ENCODE peak calls at places on chromosome 2, in seven cellular contexts. O is cardiac fibroblast, Y is adrenal gland, J is T1000, A is IMR-90, H is neural crest cell, K is NCI-H1092. E is an unnamed sample.

GRCh38 chr2:78992807-78993517 is 32.5 kb upstream of the REG3G start:
- DNase-seq in O (no peak), K (no peak), J (no peak), Y (no peak), H (peak; percentile 5), A (no peak), E (no peak)

GRCh38 chr2:1472350-1472749 is 59.1 kb downstream of the TPO start:
- DNase-seq in O (no peak), K (no peak), A (no peak), H (no peak), J (no peak), Y (no peak), E (no peak)

GRCh38 chr2:241869087-241869961 is at the start of gene RTP5:
- DNase-seq in Y (no peak), K (no peak), J (no peak), H (no peak), A (no peak), O (no peak), E (no peak)

GRCh38 chr2:156322103-156322671 is 10.3 kb downstream of the NR4A2 start:
- DNase-seq in O (no peak), Y (no peak), J (no peak), K (no peak), A (no peak), H (no peak), E (no peak)

GRCh38 chr2:19632327-19633040 is 269.3 kb downstream of the TTC32 start:
- DNase-seq in O (peak; percentile 78), K (no peak), Y (peak; percentile 34), H (no peak), A (no peak), J (no peak), E (no peak)

GRCh38 chr2:71923143-71923525 is 224.5 kb downstream of the CYP26B1 start:
- DNase-seq in Y (no peak), K (no peak), O (no peak), H (no peak), A (no peak), J (no peak), E (peak; percentile 82)

GRCh38 chr2:237806334-237806733 is 7.8 kb downstream of the RBM44 start:
- DNase-seq in K (no peak), H (no peak), A (peak; percentile 50), J (no peak), Y (no peak), O (peak; percentile 62), E (no peak)

GRCh38 chr2:24613154-24613814 is 122.2 kb downstream of the NCOA1 start:
- DNase-seq in J (no peak), A (peak; percentile 76), H (peak; percentile 5), K (no peak), Y (peak; percentile 27), O (peak; percentile 73), E (peak; percentile 27)

GRCh38 chr2:23588788-23589187 is 203.8 kb downstream of the KLHL29 start:
- DNase-seq in O (no peak), H (no peak), Y (no peak), J (no peak), A (peak; percentile 9), K (no peak), E (no peak)

GRCh38 chr2:85595378-85596232 is at the start of gene RNF181:
- DNase-seq in H (peak; percentile 85), Y (peak; percentile 98), K (peak; percentile 94), O (peak; percentile 99), A (peak; percentile 99), J (peak; percentile 92), E (peak; percentile 96)

GRCh38 chr2:25132693-25133092 is 35.7 kb downstream of the POMC start:
- DNase-seq in K (no peak), J (no peak), H (no peak), A (no peak), Y (no peak), O (no peak), E (no peak)

GRCh38 chr2:119871725-119872124 is 112.0 kb downstream of the PTPN4 start:
- DNase-seq in Y (no peak), J (no peak), H (no peak), A (no peak), K (no peak), O (no peak), E (no peak)

GRCh38 chr2:161975062-161975812 is 98.8 kb downstream of the DPP4 start:
- DNase-seq in J (no peak), O (no peak), K (no peak), A (peak; percentile 22), Y (no peak), H (no peak), E (no peak)

GRCh38 chr2:235468978-235469694 is 24.7 kb upstream of the AGAP1 start:
- DNase-seq in K (no peak), H (no peak), O (peak; percentile 79), J (peak; percentile 56), Y (peak; percentile 70), A (peak; percentile 94), E (peak; percentile 55)

GRCh38 chr2:49973917-49974368 is 819.6 kb upstream of the FSHR start:
- DNase-seq in K (peak; percentile 88), Y (peak; percentile 48), H (peak; percentile 47), O (peak; percentile 33), J (peak; percentile 61), A (no peak), E (no peak)

GRCh38 chr2:50615296-50615695 is 416.6 kb downstream of the NRXN1 start:
- DNase-seq in Y (no peak), H (no peak), K (no peak), J (no peak), A (no peak), O (no peak), E (no peak)

GRCh38 chr2:60834270-60834717 is 47.1 kb upstream of the REL start:
- DNase-seq in J (no peak), K (no peak), Y (no peak), O (no peak), A (no peak), H (no peak), E (no peak)

GRCh38 chr2:235542728-235543125 is 48.9 kb downstream of the AGAP1 start:
- DNase-seq in J (no peak), K (no peak), O (no peak), Y (no peak), H (no peak), A (no peak), E (no peak)

GRCh38 chr2:110097506-110098220 is 18.0 kb downstream of the MALL start:
- DNase-seq in K (no peak), H (no peak), Y (no peak), A (no peak), J (no peak), O (no peak), E (no peak)

GRCh38 chr2:70643715-70644114 is 90.1 kb upstream of the TGFA start:
- DNase-seq in Y (no peak), A (no peak), K (no peak), O (no peak), H (no peak), J (no peak), E (no peak)

GRCh38 chr2:9763356-9764152 is 79.7 kb upstream of the TAF1B start:
- DNase-seq in K (no peak), Y (no peak), J (no peak), A (peak; percentile 42), H (no peak), O (no peak), E (no peak)

GRCh38 chr2:134917219-134917957 is 1.2 kb upstream of the CCNT2 start:
- DNase-seq in K (no peak), H (no peak), J (no peak), A (no peak), O (no peak), Y (peak; percentile 48), E (no peak)

GRCh38 chr2:104851236-104852160 is 2.4 kb upstream of the POU3F3 start:
- DNase-seq in H (no peak), J (no peak), A (no peak), O (no peak), K (no peak), Y (no peak), E (no peak)

GRCh38 chr2:84556190-84556589 is 39.9 kb downstream of the DNAH6 start:
- DNase-seq in K (no peak), Y (no peak), H (no peak), A (no peak), J (no peak), O (no peak), E (no peak)

GRCh38 chr2:134459706-134460406 is 206.0 kb downstream of the MGAT5 start:
- DNase-seq in Y (no peak), J (no peak), A (no peak), O (no peak), H (no peak), K (no peak), E (no peak)

GRCh38 chr2:182952741-182953450 is 85.4 kb downstream of the NCKAP1 start:
- DNase-seq in K (no peak), J (no peak), H (no peak), A (peak; percentile 82), Y (no peak), O (peak; percentile 24), E (peak; percentile 2)

GRCh38 chr2:148617219-148617618 is 27.3 kb upstream of the EPC2 start:
- DNase-seq in O (no peak), J (no peak), Y (no peak), A (no peak), K (no peak), H (no peak), E (no peak)

GRCh38 chr2:10686176-10686575 is 3.6 kb downstream of the NOL10 start:
- DNase-seq in O (no peak), A (no peak), H (no peak), J (no peak), K (no peak), Y (no peak), E (no peak)

GRCh38 chr2:99200232-99200631 is 19.2 kb downstream of the MRPL30 start:
- DNase-seq in H (no peak), A (no peak), J (no peak), K (no peak), O (no peak), Y (no peak), E (no peak)

GRCh38 chr2:31271851-31272267 is 37.9 kb downstream of the EHD3 start:
- DNase-seq in O (no peak), A (peak; percentile 26), Y (no peak), H (no peak), J (no peak), K (no peak), E (no peak)

GRCh38 chr2:200479617-200480292 is 30.1 kb downstream of the KCTD18 start:
- DNase-seq in K (no peak), A (peak; percentile 87), H (no peak), O (peak; percentile 65), J (no peak), Y (no peak), E (no peak)

GRCh38 chr2:189614585-189614984 is 34.0 kb upstream of the SLC40A1 start:
- DNase-seq in O (no peak), K (no peak), Y (no peak), A (no peak), H (no peak), J (no peak), E (no peak)

GRCh38 chr2:225337183-225337582 is 62.3 kb upstream of the NYAP2 start:
- DNase-seq in H (no peak), K (no peak), A (peak; percentile 80), Y (no peak), J (peak; percentile 4), O (no peak), E (no peak)

GRCh38 chr2:217797661-217798069 is 205.1 kb downstream of the TNS1 start:
- DNase-seq in K (peak; percentile 8), Y (peak; percentile 64), A (peak; percentile 30), J (no peak), O (no peak), H (no peak), E (no peak)

GRCh38 chr2:219912530-219912929 is 285.1 kb downstream of the SLC4A3 start:
- DNase-seq in A (peak; percentile 62), O (peak; percentile 40), H (no peak), K (no peak), Y (no peak), J (no peak), E (peak; percentile 2)

GRCh38 chr2:209933499-209934458 is 68.7 kb upstream of the RPE start:
- DNase-seq in K (no peak), J (no peak), Y (peak; percentile 53), A (peak; percentile 75), H (no peak), O (peak; percentile 87), E (peak; percentile 3)

GRCh38 chr2:47903781-47904447 is 2.4 kb downstream of the FBXO11 start:
- DNase-seq in O (no peak), K (no peak), H (no peak), A (no peak), J (no peak), Y (no peak), E (no peak)

GRCh38 chr2:387980-388421 is 100.1 kb upstream of the ALKAL2 start:
- DNase-seq in H (no peak), K (no peak), A (no peak), Y (no peak), O (no peak), J (no peak), E (no peak)